ENCODE peak calls at places on chromosome 12, in eight cellular contexts. One of them, this sample, is unnamed.
A peak's percentile ranks its signal among the peaks of the same experiment; 100 is the strongest.

GRCh38 chr12:1918081-1918874 is at the start of gene CACNA2D4:
- DNase-seq in CD8-positive, alpha-beta T cell: no peak
- DNase-seq in fibroblast of lung: no peak
- DNase-seq in esophagus squamous epithelium: no peak
- DNase-seq in IMR-90: no peak
- DNase-seq in stomach: peak; percentile 22
- DNase-seq in prostate gland: no peak
- DNase-seq in tibial artery: no peak
- DNase-seq in this sample: peak; percentile 51

GRCh38 chr12:49939707-49940106 is 10.8 kb upstream of the AQP2 start:
- DNase-seq in CD8-positive, alpha-beta T cell: no peak
- DNase-seq in fibroblast of lung: no peak
- DNase-seq in esophagus squamous epithelium: no peak
- DNase-seq in IMR-90: no peak
- DNase-seq in stomach: no peak
- DNase-seq in prostate gland: no peak
- DNase-seq in tibial artery: no peak
- DNase-seq in this sample: no peak

GRCh38 chr12:1591029-1591428 is 3.4 kb downstream of the FBXL14 start:
- DNase-seq in CD8-positive, alpha-beta T cell: peak; percentile 64
- DNase-seq in fibroblast of lung: no peak
- DNase-seq in esophagus squamous epithelium: no peak
- DNase-seq in IMR-90: no peak
- DNase-seq in stomach: no peak
- DNase-seq in prostate gland: peak; percentile 43
- DNase-seq in tibial artery: no peak
- DNase-seq in this sample: no peak

GRCh38 chr12:96000858-96001257 is 4.7 kb upstream of the HAL start:
- DNase-seq in CD8-positive, alpha-beta T cell: no peak
- DNase-seq in fibroblast of lung: no peak
- DNase-seq in esophagus squamous epithelium: no peak
- DNase-seq in IMR-90: no peak
- DNase-seq in stomach: no peak
- DNase-seq in prostate gland: no peak
- DNase-seq in tibial artery: no peak
- DNase-seq in this sample: no peak

GRCh38 chr12:111102062-111102735 is 181.8 kb upstream of the MYL2 start:
- DNase-seq in CD8-positive, alpha-beta T cell: no peak
- DNase-seq in fibroblast of lung: no peak
- DNase-seq in esophagus squamous epithelium: no peak
- DNase-seq in IMR-90: no peak
- DNase-seq in stomach: no peak
- DNase-seq in prostate gland: peak; percentile 92
- DNase-seq in tibial artery: no peak
- DNase-seq in this sample: no peak

GRCh38 chr12:89243786-89244185 is 108.5 kb downstream of the DUSP6 start:
- DNase-seq in CD8-positive, alpha-beta T cell: no peak
- DNase-seq in fibroblast of lung: no peak
- DNase-seq in esophagus squamous epithelium: no peak
- DNase-seq in IMR-90: peak; percentile 47
- DNase-seq in stomach: no peak
- DNase-seq in prostate gland: no peak
- DNase-seq in tibial artery: no peak
- DNase-seq in this sample: no peak

GRCh38 chr12:46005151-46005797 is 14.9 kb upstream of the SCAF11 start:
- DNase-seq in CD8-positive, alpha-beta T cell: no peak
- DNase-seq in fibroblast of lung: peak; percentile 55
- DNase-seq in esophagus squamous epithelium: no peak
- DNase-seq in IMR-90: peak; percentile 34
- DNase-seq in stomach: no peak
- DNase-seq in prostate gland: no peak
- DNase-seq in tibial artery: no peak
- DNase-seq in this sample: no peak

GRCh38 chr12:64104376-64104775 is 117.7 kb downstream of the KICS2 start:
- DNase-seq in CD8-positive, alpha-beta T cell: no peak
- DNase-seq in fibroblast of lung: peak; percentile 57
- DNase-seq in esophagus squamous epithelium: no peak
- DNase-seq in IMR-90: no peak
- DNase-seq in stomach: no peak
- DNase-seq in prostate gland: peak; percentile 86
- DNase-seq in tibial artery: no peak
- DNase-seq in this sample: no peak

GRCh38 chr12:50402270-50403000 is 1.8 kb downstream of the LARP4 start:
- DNase-seq in CD8-positive, alpha-beta T cell: no peak
- DNase-seq in fibroblast of lung: peak; percentile 14
- DNase-seq in esophagus squamous epithelium: no peak
- DNase-seq in IMR-90: no peak
- DNase-seq in stomach: no peak
- DNase-seq in prostate gland: no peak
- DNase-seq in tibial artery: no peak
- DNase-seq in this sample: peak; percentile 12

GRCh38 chr12:113059071-113059595 is 2.6 kb downstream of the DTX1 start:
- DNase-seq in CD8-positive, alpha-beta T cell: no peak
- DNase-seq in fibroblast of lung: no peak
- DNase-seq in esophagus squamous epithelium: no peak
- DNase-seq in IMR-90: no peak
- DNase-seq in stomach: no peak
- DNase-seq in prostate gland: no peak
- DNase-seq in tibial artery: no peak
- DNase-seq in this sample: no peak
- H3K27me3 ChIP-seq in CD8-positive, alpha-beta T cell: no peaks in the 10 kb centered on the region
- H3K27me3 ChIP-seq in fibroblast of lung: peaks cover 9% of the 10 kb centered on the region
- H3K27me3 ChIP-seq in esophagus squamous epithelium: peaks cover 9% of the 10 kb centered on the region
- H3K27me3 ChIP-seq in IMR-90: peaks cover 45% of the 10 kb centered on the region
- H3K27me3 ChIP-seq in stomach: peaks cover 77% of the 10 kb centered on the region
- H3K27me3 ChIP-seq in prostate gland: no peaks in the 10 kb centered on the region
- H3K27me3 ChIP-seq in tibial artery: peaks cover 79% of the 10 kb centered on the region
- H3K27me3 ChIP-seq in this sample: peaks cover 9% of the 10 kb centered on the region

DNA sequence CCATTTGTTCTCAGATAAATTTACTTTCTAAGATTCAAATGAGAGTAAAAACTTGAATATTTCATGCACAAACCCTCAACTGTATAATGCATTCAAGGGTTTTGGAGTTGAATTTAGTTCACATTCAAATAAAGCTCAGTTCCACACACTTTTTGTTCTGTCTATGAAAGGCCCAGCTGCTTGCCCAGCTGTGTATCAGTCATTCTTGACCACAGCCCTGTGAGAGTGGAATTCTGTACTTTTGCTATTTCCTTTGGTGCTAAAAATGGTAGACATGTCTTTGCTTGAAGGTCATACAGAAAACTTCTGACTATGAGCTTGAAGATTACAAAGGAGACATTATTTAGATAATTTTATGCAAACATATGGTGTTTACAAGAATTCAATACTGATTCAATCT is 110.4 kb downstream of the KCNC2 start:
- DNase-seq in CD8-positive, alpha-beta T cell: no peak
- DNase-seq in fibroblast of lung: no peak
- DNase-seq in esophagus squamous epithelium: no peak
- DNase-seq in IMR-90: no peak
- DNase-seq in stomach: no peak
- DNase-seq in prostate gland: no peak
- DNase-seq in tibial artery: no peak
- DNase-seq in this sample: no peak
- H3K4me3 ChIP-seq in CD8-positive, alpha-beta T cell: no peak overlapping the region
- H3K4me3 ChIP-seq in fibroblast of lung: no peak overlapping the region
- H3K4me3 ChIP-seq in esophagus squamous epithelium: no peak overlapping the region
- H3K4me3 ChIP-seq in IMR-90: no peak overlapping the region
- H3K4me3 ChIP-seq in stomach: no peak overlapping the region
- H3K4me3 ChIP-seq in prostate gland: no peak overlapping the region
- H3K4me3 ChIP-seq in tibial artery: no peak overlapping the region
- H3K4me3 ChIP-seq in this sample: no peak overlapping the region

DNA sequence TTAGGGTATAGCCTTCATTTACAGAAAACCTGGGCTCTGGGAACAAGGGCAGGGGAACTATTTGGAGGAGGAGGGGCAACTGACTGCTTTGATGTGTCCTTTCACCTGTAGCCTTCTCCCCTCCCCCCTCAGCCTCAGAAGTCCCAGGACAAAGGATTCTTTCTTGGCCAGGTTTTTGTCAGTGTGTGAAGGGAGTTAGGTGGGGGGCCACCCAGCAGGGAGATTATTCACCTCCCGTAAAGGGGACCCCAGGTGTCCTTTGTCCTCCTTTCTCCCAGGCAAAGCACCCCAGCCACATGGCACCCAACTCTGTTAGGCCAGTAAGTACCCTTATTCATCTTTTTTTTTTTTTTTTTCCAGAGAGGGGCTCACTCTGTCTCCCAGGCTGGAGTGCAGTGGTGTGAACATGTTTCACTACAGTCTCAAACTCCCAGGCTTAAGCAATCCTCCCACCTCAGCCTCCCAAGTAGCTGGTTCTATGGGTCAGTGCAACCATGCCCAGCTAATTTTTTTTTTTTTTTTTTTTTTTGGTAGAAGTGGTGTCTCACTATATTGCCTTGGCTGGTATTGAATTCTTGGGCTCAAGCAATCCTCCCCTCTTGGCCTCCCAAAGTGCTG is 722 bp upstream of the NFE2 start:
- DNase-seq in CD8-positive, alpha-beta T cell: no peak
- DNase-seq in fibroblast of lung: no peak
- DNase-seq in esophagus squamous epithelium: no peak
- DNase-seq in IMR-90: no peak
- DNase-seq in stomach: no peak
- DNase-seq in prostate gland: no peak
- DNase-seq in tibial artery: no peak
- DNase-seq in this sample: no peak
- H3K27ac ChIP-seq in CD8-positive, alpha-beta T cell: no peak overlapping the region
- H3K27ac ChIP-seq in fibroblast of lung: no peak overlapping the region
- H3K27ac ChIP-seq in esophagus squamous epithelium: no peak overlapping the region
- H3K27ac ChIP-seq in IMR-90: no peak overlapping the region
- H3K27ac ChIP-seq in stomach: peak overlapping the region; percentile 56
- H3K27ac ChIP-seq in prostate gland: no peak overlapping the region
- H3K27ac ChIP-seq in tibial artery: no peak overlapping the region
- H3K27ac ChIP-seq in this sample: no peak overlapping the region

GRCh38 chr12:51951199-51951842 is at the start of gene ACVR1B:
- DNase-seq in CD8-positive, alpha-beta T cell: peak; percentile 91
- DNase-seq in fibroblast of lung: peak; percentile 85
- DNase-seq in esophagus squamous epithelium: peak; percentile 46
- DNase-seq in IMR-90: peak; percentile 90
- DNase-seq in stomach: peak; percentile 95
- DNase-seq in prostate gland: peak; percentile 90
- DNase-seq in tibial artery: peak; percentile 92
- DNase-seq in this sample: peak; percentile 62
- H3K27me3 ChIP-seq in CD8-positive, alpha-beta T cell: no peaks in the 10 kb centered on the region
- H3K27me3 ChIP-seq in fibroblast of lung: peaks cover 13% of the 10 kb centered on the region
- H3K27me3 ChIP-seq in esophagus squamous epithelium: no peaks in the 10 kb centered on the region
- H3K27me3 ChIP-seq in IMR-90: peaks cover 23% of the 10 kb centered on the region
- H3K27me3 ChIP-seq in stomach: no peaks in the 10 kb centered on the region
- H3K27me3 ChIP-seq in prostate gland: no peaks in the 10 kb centered on the region
- H3K27me3 ChIP-seq in tibial artery: no peaks in the 10 kb centered on the region
- H3K27me3 ChIP-seq in this sample: no peaks in the 10 kb centered on the region

DNA sequence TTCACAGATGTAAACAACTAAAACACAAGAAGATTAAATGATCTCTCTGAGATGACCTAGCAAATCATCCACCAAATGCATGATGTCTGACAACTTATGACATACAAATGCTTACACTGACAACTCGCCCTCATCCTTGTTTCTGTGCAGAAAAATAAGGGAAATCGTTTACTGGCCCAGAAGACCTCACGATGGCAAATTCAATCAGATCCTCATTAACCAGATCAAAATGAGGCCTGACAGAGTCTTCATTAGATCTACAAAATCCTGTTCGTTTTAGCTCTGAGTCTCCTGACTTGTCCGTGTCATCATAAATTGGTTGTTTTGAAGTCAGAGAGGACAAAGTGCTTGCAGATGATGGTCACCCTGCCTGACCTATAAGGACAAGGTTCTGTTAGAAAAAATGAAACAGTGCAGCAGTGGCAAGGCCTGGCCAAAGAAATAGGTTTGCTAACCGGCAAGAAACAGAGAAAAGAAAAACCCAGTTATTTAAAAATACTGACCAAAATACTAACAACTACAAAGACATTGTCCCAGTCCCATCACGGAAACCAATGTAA is 109.5 kb downstream of the BTG1 start:
- DNase-seq in CD8-positive, alpha-beta T cell: no peak
- DNase-seq in fibroblast of lung: no peak
- DNase-seq in esophagus squamous epithelium: no peak
- DNase-seq in IMR-90: no peak
- DNase-seq in stomach: no peak
- DNase-seq in prostate gland: no peak
- DNase-seq in tibial artery: no peak
- DNase-seq in this sample: no peak
- H3K4me3 ChIP-seq in CD8-positive, alpha-beta T cell: peak overlapping the region; percentile 4
- H3K4me3 ChIP-seq in fibroblast of lung: no peak overlapping the region
- H3K4me3 ChIP-seq in esophagus squamous epithelium: no peak overlapping the region
- H3K4me3 ChIP-seq in IMR-90: no peak overlapping the region
- H3K4me3 ChIP-seq in stomach: no peak overlapping the region
- H3K4me3 ChIP-seq in prostate gland: no peak overlapping the region
- H3K4me3 ChIP-seq in tibial artery: no peak overlapping the region
- H3K4me3 ChIP-seq in this sample: no peak overlapping the region

DNA sequence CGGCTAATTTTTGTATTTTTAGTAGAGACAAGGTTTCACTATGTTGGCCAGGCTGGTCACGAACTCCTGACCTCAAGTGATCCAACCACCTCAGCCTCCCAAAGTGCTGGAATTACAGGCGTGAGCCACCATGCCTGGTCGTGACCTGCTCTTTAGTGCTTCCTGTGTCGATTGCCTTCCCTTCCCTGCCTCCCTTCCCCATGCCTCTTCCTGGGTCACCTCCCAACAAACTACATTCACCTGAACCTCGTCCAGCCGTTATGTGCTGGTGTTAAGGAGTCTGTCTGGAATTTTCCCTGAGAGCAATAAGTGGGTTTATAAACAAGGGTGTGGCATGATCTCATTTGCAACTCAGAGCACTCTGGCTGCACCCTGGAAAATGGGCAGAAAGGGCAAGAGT is 32.1 kb upstream of the C12orf76 start:
- DNase-seq in CD8-positive, alpha-beta T cell: no peak
- DNase-seq in fibroblast of lung: no peak
- DNase-seq in esophagus squamous epithelium: no peak
- DNase-seq in IMR-90: no peak
- DNase-seq in stomach: no peak
- DNase-seq in prostate gland: no peak
- DNase-seq in tibial artery: no peak
- DNase-seq in this sample: no peak
- H3K27ac ChIP-seq in CD8-positive, alpha-beta T cell: no peak overlapping the region
- H3K27ac ChIP-seq in fibroblast of lung: no peak overlapping the region
- H3K27ac ChIP-seq in esophagus squamous epithelium: no peak overlapping the region
- H3K27ac ChIP-seq in IMR-90: no peak overlapping the region
- H3K27ac ChIP-seq in stomach: no peak overlapping the region
- H3K27ac ChIP-seq in prostate gland: no peak overlapping the region
- H3K27ac ChIP-seq in tibial artery: no peak overlapping the region
- H3K27ac ChIP-seq in this sample: no peak overlapping the region

GRCh38 chr12:57611116-57611809 is at the start of gene ARHGEF25:
- DNase-seq in CD8-positive, alpha-beta T cell: peak; percentile 33
- DNase-seq in fibroblast of lung: peak; percentile 66
- DNase-seq in esophagus squamous epithelium: no peak
- DNase-seq in IMR-90: peak; percentile 53
- DNase-seq in stomach: peak; percentile 53
- DNase-seq in prostate gland: peak; percentile 46
- DNase-seq in tibial artery: peak; percentile 64
- DNase-seq in this sample: no peak
- H3K27me3 ChIP-seq in CD8-positive, alpha-beta T cell: no peaks in the 10 kb centered on the region
- H3K27me3 ChIP-seq in fibroblast of lung: no peaks in the 10 kb centered on the region
- H3K27me3 ChIP-seq in esophagus squamous epithelium: no peaks in the 10 kb centered on the region
- H3K27me3 ChIP-seq in IMR-90: no peaks in the 10 kb centered on the region
- H3K27me3 ChIP-seq in stomach: peaks cover 65% of the 10 kb centered on the region
- H3K27me3 ChIP-seq in prostate gland: no peaks in the 10 kb centered on the region
- H3K27me3 ChIP-seq in tibial artery: no peaks in the 10 kb centered on the region
- H3K27me3 ChIP-seq in this sample: no peaks in the 10 kb centered on the region

GRCh38 chr12:117255386-117255785 is 65.1 kb upstream of the FBXO21 start:
- DNase-seq in CD8-positive, alpha-beta T cell: no peak
- DNase-seq in fibroblast of lung: no peak
- DNase-seq in esophagus squamous epithelium: no peak
- DNase-seq in IMR-90: no peak
- DNase-seq in stomach: no peak
- DNase-seq in prostate gland: no peak
- DNase-seq in tibial artery: no peak
- DNase-seq in this sample: no peak
- H3K4me3 ChIP-seq in CD8-positive, alpha-beta T cell: no peak overlapping the region
- H3K4me3 ChIP-seq in fibroblast of lung: no peak overlapping the region
- H3K4me3 ChIP-seq in esophagus squamous epithelium: no peak overlapping the region
- H3K4me3 ChIP-seq in IMR-90: no peak overlapping the region
- H3K4me3 ChIP-seq in stomach: no peak overlapping the region
- H3K4me3 ChIP-seq in prostate gland: no peak overlapping the region
- H3K4me3 ChIP-seq in tibial artery: no peak overlapping the region
- H3K4me3 ChIP-seq in this sample: no peak overlapping the region